ENCODE peak calls at places on chromosome 2, in seven cellular contexts. V is stomach, Q is GM12891, N is breast epithelium, L is H1, U is transverse colon, D is GM12878. K is an unnamed sample.

GRCh38 chr2:190858817-190859216 is 21.8 kb upstream of the GLS start:
- DNase-seq in N (no peak), D (no peak), U (no peak), L (no peak), Q (no peak), V (no peak), K (no peak)

GRCh38 chr2:228599781-228600180 is 418.3 kb upstream of the SPHKAP start:
- DNase-seq in L (no peak), V (no peak), D (no peak), Q (no peak), U (no peak), N (no peak), K (no peak)

GRCh38 chr2:37349376-37349775 is 4.9 kb downstream of the QPCT start:
- DNase-seq in V (no peak), Q (no peak), D (no peak), L (no peak), U (no peak), N (no peak), K (no peak)

GRCh38 chr2:230346921-230347533 is 20.0 kb downstream of the SP140L start:
- DNase-seq in U (no peak), N (no peak), V (no peak), L (no peak), Q (no peak), D (no peak), K (no peak)

GRCh38 chr2:189300917-189301316 is 121.4 kb upstream of the COL5A2 start:
- DNase-seq in D (no peak), Q (no peak), U (no peak), V (no peak), L (no peak), N (no peak), K (no peak)

GRCh38 chr2:200404615-200405014 is 98.1 kb downstream of the SPATS2L start:
- DNase-seq in U (no peak), Q (no peak), N (no peak), L (no peak), V (no peak), D (no peak), K (no peak)

GRCh38 chr2:1748176-1748740 is 3.9 kb upstream of the PXDN start:
- DNase-seq in V (peak), Q (no peak), D (no peak), U (no peak), L (peak), N (peak), K (no peak)

GRCh38 chr2:88080545-88080944 is 12.9 kb downstream of the SMYD1 start:
- DNase-seq in D (no peak), N (no peak), L (no peak), V (no peak), U (no peak), Q (no peak), K (no peak)

GRCh38 chr2:130187268-130187667 is 5.2 kb downstream of the MZT2B start:
- DNase-seq in V (no peak), L (no peak), Q (no peak), N (no peak), D (no peak), U (no peak), K (no peak)

GRCh38 chr2:121041516-121041915 is 243.5 kb downstream of the TFCP2L1 start:
- DNase-seq in Q (no peak), V (no peak), N (no peak), D (no peak), U (no peak), L (no peak), K (no peak)

GRCh38 chr2:26001743-26002341 is 19.5 kb upstream of the KIF3C start:
- DNase-seq in L (no peak), D (no peak), Q (no peak), N (peak), V (peak), U (peak), K (peak)

GRCh38 chr2:26757873-26758789 is 6.0 kb upstream of the SLC35F6 start:
- DNase-seq in Q (no peak), D (peak), N (peak), L (no peak), V (peak), U (no peak), K (peak)

GRCh38 chr2:201107624-201108023 is 8.3 kb upstream of the CFLAR start:
- DNase-seq in Q (no peak), L (no peak), V (no peak), D (no peak), U (no peak), N (no peak), K (no peak)

GRCh38 chr2:20972792-20973565 is 70.9 kb downstream of the APOB start:
- DNase-seq in L (no peak), N (no peak), U (no peak), D (no peak), V (no peak), Q (no peak), K (no peak)

GRCh38 chr2:231684314-231685223 is 23.8 kb upstream of the PTMA start:
- DNase-seq in N (no peak), U (no peak), D (no peak), Q (no peak), L (no peak), V (no peak), K (no peak)

GRCh38 chr2:37812414-37812813 is 112.7 kb upstream of the RMDN2 start:
- DNase-seq in U (no peak), V (no peak), N (no peak), L (no peak), D (no peak), Q (no peak), K (no peak)

GRCh38 chr2:11395389-11395788 is 51.0 kb upstream of the ROCK2 start:
- DNase-seq in D (no peak), N (no peak), L (no peak), V (no peak), Q (no peak), U (no peak), K (no peak)

GRCh38 chr2:35688298-35688697 is 667.3 kb upstream of the CRIM1 start:
- DNase-seq in Q (no peak), D (no peak), U (no peak), L (no peak), N (no peak), V (no peak), K (no peak)

GRCh38 chr2:200728630-200729029 is 83.1 kb upstream of the BZW1 start:
- DNase-seq in L (no peak), Q (no peak), D (no peak), U (no peak), V (no peak), N (no peak), K (no peak)

GRCh38 chr2:205867371-205867770 is 185.1 kb downstream of the NRP2 start:
- DNase-seq in Q (no peak), N (no peak), D (no peak), U (no peak), V (no peak), L (no peak), K (no peak)

GRCh38 chr2:44330801-44331200 is 30.5 kb downstream of the PREPL start:
- DNase-seq in V (no peak), N (no peak), Q (no peak), D (no peak), U (no peak), L (no peak), K (no peak)

GRCh38 chr2:44748-45341 is 1.5 kb downstream of the FAM110C start:
- DNase-seq in N (peak), D (no peak), L (no peak), Q (no peak), U (peak), V (peak), K (no peak)

GRCh38 chr2:228774548-228774947 is 496.5 kb downstream of the PID1 start:
- DNase-seq in Q (no peak), N (no peak), V (no peak), L (no peak), D (no peak), U (no peak), K (no peak)

GRCh38 chr2:216345846-216346245 is 26.4 kb downstream of the MARCHF4 start:
- DNase-seq in L (no peak), V (no peak), D (no peak), N (no peak), U (no peak), Q (no peak), K (no peak)

GRCh38 chr2:7999683-8000476 is 682.0 kb upstream of the ID2 start:
- DNase-seq in V (no peak), N (peak), D (no peak), U (no peak), L (no peak), Q (no peak), K (no peak)

GRCh38 chr2:20609349-20609994 is 41.4 kb downstream of the HS1BP3 start:
- DNase-seq in L (no peak), N (no peak), Q (no peak), U (peak), V (no peak), D (no peak), K (peak)

GRCh38 chr2:35973132-35973736 is 382.3 kb upstream of the CRIM1 start:
- DNase-seq in D (no peak), N (no peak), V (no peak), L (no peak), U (no peak), Q (no peak), K (peak)

GRCh38 chr2:177164584-177165052 is 48.0 kb upstream of the HNRNPA3 start:
- DNase-seq in V (peak), Q (no peak), U (peak), D (peak), L (peak), N (peak), K (peak)

GRCh38 chr2:216429403-216429802 is 17.1 kb downstream of the SMARCAL1 start:
- DNase-seq in Q (no peak), V (no peak), L (no peak), N (no peak), U (no peak), D (no peak), K (no peak)

GRCh38 chr2:160167089-160167488 is 33.0 kb downstream of the ITGB6 start:
- DNase-seq in L (no peak), D (no peak), U (no peak), Q (no peak), N (no peak), V (no peak), K (no peak)

GRCh38 chr2:128451084-128451483 is 132.4 kb upstream of the HS6ST1 start:
- DNase-seq in Q (no peak), U (no peak), L (peak), N (no peak), V (peak), D (no peak), K (no peak)

GRCh38 chr2:219724628-219725027 is 97.2 kb downstream of the SLC4A3 start:
- DNase-seq in V (no peak), D (no peak), U (no peak), N (no peak), L (no peak), Q (no peak), K (no peak)

GRCh38 chr2:128691526-128691925 is 372.9 kb upstream of the HS6ST1 start:
- DNase-seq in N (no peak), Q (no peak), L (no peak), U (no peak), D (no peak), V (no peak), K (no peak)

GRCh38 chr2:61470122-61470951 is 550 bp downstream of the USP34 start:
- DNase-seq in V (peak), L (peak), D (no peak), U (peak), N (peak), Q (peak), K (peak)
- TF ChIP-seq POLR2A in V (no peak), L (no peak), D (no peak), U (no peak), N (no peak), Q (no peak), K (no peak)

DNA sequence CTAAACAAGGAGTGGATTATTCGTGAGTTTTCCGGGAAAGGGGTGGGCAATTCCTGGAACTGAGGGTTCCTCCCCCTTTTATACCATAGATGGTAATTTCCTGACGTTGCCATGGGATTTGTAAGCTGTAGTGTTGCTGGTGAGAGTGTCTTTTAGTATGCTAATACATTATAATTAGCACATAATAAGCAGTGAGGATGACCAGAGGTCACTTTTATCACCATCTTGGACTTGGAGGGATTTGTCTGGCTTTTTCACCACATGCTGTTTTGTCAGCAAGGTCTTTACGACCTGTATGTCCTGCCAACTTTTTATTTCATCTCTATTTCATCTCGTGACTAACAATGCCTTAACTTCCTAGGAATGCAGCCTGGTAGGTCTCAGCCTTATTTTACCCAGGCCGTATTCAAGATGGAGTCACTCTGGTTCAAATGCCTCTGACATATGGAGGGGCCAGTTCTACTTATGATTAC is 124.8 kb upstream of the B3GNT2 start:
- DNase-seq in Q (no peak), D (no peak), N (no peak), L (no peak), U (no peak), V (no peak), K (peak)
- TF ChIP-seq POLR2AphosphoS5 in Q (no peak), D (no peak), N (no peak), L (no peak), U (peak), V (no peak), K (no peak)

DNA sequence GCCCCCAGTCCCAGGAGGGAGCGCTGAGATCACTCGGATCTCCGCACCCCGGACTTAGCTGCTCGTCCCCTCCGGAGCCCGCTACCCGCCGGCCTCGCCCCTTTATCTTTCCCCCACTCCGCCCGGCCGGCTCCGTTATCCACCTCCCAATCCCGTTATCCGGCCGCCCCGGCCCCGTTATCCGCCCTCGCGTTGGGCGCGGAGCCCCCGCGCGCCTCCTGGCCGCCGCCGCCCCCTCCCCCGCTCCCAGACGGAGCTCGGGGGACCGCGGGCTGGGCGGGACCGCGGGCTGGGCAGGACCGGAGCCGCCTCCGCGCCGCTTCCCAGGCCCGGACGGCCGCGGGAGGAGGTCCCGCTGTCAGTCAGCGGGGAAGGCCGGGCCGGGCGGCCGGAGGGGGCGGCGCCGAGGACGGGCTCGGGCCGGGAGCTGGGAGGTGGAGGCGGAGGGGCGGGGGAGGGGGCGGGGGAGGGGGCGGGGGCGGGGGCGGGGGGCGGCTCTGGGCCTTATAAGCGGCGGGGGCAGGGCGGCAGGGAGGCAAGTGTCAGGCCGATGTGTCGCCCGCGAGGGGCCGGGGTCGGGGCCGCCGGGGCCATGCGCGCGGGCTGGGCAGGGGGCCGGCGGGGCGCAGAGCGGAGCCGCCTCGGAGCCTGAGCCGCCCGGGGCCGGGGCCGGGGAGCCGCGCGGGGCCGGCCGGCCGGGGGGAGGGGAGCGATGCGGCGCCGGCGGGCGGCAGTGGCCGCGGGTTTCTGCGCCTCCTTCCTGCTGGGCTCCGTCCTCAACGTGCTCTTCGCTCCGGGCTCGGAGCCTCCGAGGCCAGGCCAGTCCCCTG is at the start of gene PKDCC:
- DNase-seq in V (peak), N (peak), D (no peak), Q (peak), L (peak), U (peak), K (peak)
- TF ChIP-seq POLR2A in V (no peak), N (no peak), D (no peak), Q (no peak), L (no peak), U (peak), K (no peak)

GRCh38 chr2:105328281-105329196 is 996 bp downstream of the TGFBRAP1 start:
- DNase-seq in N (no peak), L (no peak), D (no peak), U (peak), Q (no peak), V (peak), K (peak)
- TF ChIP-seq POLR2AphosphoS5 in N (no peak), L (no peak), D (no peak), U (no peak), Q (no peak), V (peak), K (peak)

GRCh38 chr2:238427435-238428162 is 872 bp downstream of the ASB1 start:
- DNase-seq in L (no peak), Q (no peak), V (peak), D (no peak), N (no peak), U (no peak), K (peak)

GRCh38 chr2:238425979-238426567 is 654 bp upstream of the ASB1 start:
- DNase-seq in Q (no peak), V (peak), N (no peak), D (no peak), L (no peak), U (no peak), K (no peak)

GRCh38 chr2:238425505-238425978 is 1.2 kb upstream of the ASB1 start:
- DNase-seq in U (peak), L (no peak), Q (no peak), D (no peak), N (no peak), V (peak), K (no peak)

GRCh38 chr2:238428866-238429265 is 2.1 kb downstream of the ASB1 start:
- DNase-seq in Q (no peak), N (no peak), U (no peak), V (no peak), D (no peak), L (no peak), K (no peak)

GRCh38 chr2:238426568-238427434 is at the start of gene ASB1:
- DNase-seq in Q (peak), U (peak), D (peak), V (peak), N (peak), L (peak), K (peak)
- TF ChIP-seq POLR2A in Q (peak), U (peak), D (peak), V (no peak), N (no peak), L (no peak), K (peak)

GRCh38 chr2:136376211-136376610 is 258.3 kb upstream of the CXCR4 start:
- DNase-seq in U (no peak), N (no peak), L (peak), D (no peak), Q (no peak), V (peak), K (no peak)
- TF ChIP-seq POLR2AphosphoS5 in U (no peak), N (no peak), L (no peak), D (no peak), Q (no peak), V (no peak), K (no peak)

GRCh38 chr2:241102239-241102803 is at the start of gene MTERF4:
- DNase-seq in L (peak), D (no peak), U (peak), V (peak), Q (peak), N (peak), K (peak)
- TF ChIP-seq POLR2A in L (peak), D (peak), U (peak), V (no peak), Q (peak), N (no peak), K (peak)

DNA sequence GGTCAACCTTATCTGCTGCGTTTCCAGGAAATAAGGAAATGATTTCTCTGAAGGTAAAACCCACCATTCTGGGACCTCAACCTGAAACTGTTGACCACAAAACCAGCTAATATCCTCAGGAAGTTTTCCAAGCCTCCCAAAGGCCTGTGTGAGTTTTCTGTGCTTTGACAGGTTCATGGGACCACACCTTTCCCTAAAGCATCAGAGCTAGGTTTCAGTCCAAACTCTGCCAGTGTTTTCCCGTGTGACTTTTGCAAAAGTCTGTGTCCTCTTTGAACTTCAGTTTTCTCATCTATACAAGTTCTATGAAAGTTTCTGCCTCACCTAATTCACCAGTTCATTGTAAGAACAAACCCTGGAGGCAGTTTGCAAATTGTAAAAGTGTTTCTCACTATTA is 39.8 kb downstream of the VSNL1 start:
- DNase-seq in N (no peak), V (no peak), U (no peak), D (no peak), L (no peak), Q (no peak), K (no peak)
- TF ChIP-seq POLR2AphosphoS5 in N (no peak), V (no peak), U (no peak), D (no peak), L (no peak), Q (no peak), K (no peak)

K was measured in endothelial cell of umbilical vein.